ENCODE peak calls at places on chromosomes 1 and 21, in six cellular contexts. F, N, T, U, Z and H are unnamed samples.

GRCh38 chr1:157994081-157994581 is 686 bp downstream of the KIRREL1 start:
- DNase-seq in F (peak; percentile 30), N (peak; percentile 44), T (no peak), U (no peak), Z (peak; percentile 40), H (peak; percentile 71)

GRCh38 chr1:53575141-53575947 is 116.1 kb downstream of the DMRTB1 start:
- DNase-seq in F (no peak), N (no peak), T (no peak), U (no peak), Z (no peak), H (peak; percentile 3)

GRCh38 chr1:91603409-91603808 is 102.8 kb downstream of the CDC7 start:
- DNase-seq in F (no peak), N (no peak), T (no peak), U (no peak), Z (no peak), H (no peak)

GRCh38 chr1:203754455-203754864 is 10.5 kb upstream of the LAX1 start:
- DNase-seq in F (no peak), N (peak; percentile 8), T (no peak), U (no peak), Z (no peak), H (no peak)

GRCh38 chr1:201810466-201811216 is 18.3 kb upstream of the IPO9 start:
- DNase-seq in F (no peak), N (no peak), T (no peak), U (no peak), Z (no peak), H (no peak)

GRCh38 chr1:160830321-160831153 is 32.1 kb downstream of the CD244 start:
- DNase-seq in F (peak; percentile 67), N (peak; percentile 95), T (no peak), U (no peak), Z (peak; percentile 86), H (peak; percentile 85)

GRCh38 chr1:241114699-241115233 is 242.2 kb downstream of the RGS7 start:
- DNase-seq in F (no peak), N (no peak), T (no peak), U (no peak), Z (no peak), H (no peak)

GRCh38 chr1:84621553-84621952 is 47.3 kb upstream of the CTBS start:
- DNase-seq in F (no peak), N (no peak), T (no peak), U (no peak), Z (no peak), H (no peak)

GRCh38 chr1:193402032-193402431 is 215.6 kb upstream of the B3GALT2 start:
- DNase-seq in F (no peak), N (no peak), T (no peak), U (no peak), Z (no peak), H (no peak)

GRCh38 chr21:44810829-44811228 is 7.0 kb downstream of the SUMO3 start:
- DNase-seq in F (no peak), N (no peak), T (no peak), U (no peak), Z (no peak), H (no peak)
- H3K36me3 ChIP-seq in F (peaks cover 57% of the 10 kb centered on the region), N (peaks cover 10% of the 10 kb centered on the region), T (peaks cover 28% of the 10 kb centered on the region), U (peaks cover 34% of the 10 kb centered on the region), Z (peaks cover 20% of the 10 kb centered on the region), H (peaks cover 61% of the 10 kb centered on the region)

DNA sequence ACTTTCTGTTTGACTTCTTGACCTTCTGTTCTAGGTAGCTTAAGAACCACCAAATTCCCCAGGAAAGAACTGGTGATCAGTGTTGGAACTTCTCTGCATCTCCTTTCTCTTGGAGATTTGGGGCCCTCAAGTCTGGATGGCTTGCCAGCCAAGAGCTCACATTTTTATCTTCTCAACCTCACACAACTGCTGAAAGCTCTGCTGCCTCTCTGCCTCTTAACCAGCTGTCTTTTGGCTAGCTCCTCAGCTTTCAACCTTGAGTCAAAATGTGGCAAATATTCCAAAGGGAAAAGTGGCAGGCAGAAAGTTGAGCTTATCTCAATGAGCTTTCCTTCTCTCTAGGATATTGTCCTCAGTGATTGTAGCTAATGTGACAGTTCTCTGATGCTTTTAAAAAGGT is 89.2 kb upstream of the CCDC190 start:
- DNase-seq in F (no peak), N (no peak), T (no peak), U (no peak), Z (no peak), H (no peak)
- TF ChIP-seq CTCF in F (no peak), N (no peak), T (no peak), U (no peak), Z (no peak), H (no peak)

DNA sequence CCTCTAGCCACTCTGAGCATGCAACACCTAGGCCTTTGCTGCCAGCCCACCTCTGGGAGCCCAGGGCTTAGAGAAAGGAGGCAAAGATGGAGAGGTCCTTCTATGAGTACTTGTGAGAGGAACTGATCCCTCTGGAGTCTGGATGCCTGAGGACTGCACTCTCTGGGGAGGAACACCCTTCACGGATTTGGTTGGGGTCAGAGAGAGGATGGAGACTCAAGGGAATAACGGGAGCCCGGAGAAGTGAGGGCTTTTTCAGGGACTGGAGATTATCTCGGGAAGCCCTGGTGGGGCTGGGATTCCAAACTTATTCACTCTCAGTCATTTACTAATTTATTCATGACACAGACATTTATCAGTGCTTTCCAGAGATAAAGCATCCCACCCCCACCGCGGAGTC is 438 bp upstream of the C1orf232 start:
- DNase-seq in F (no peak), N (no peak), T (no peak), U (no peak), Z (no peak), H (no peak)
- H3K27ac ChIP-seq in F (peak overlapping the region; percentile 86), N (no peak overlapping the region), T (no peak overlapping the region), U (peak overlapping the region; percentile 86), Z (no peak overlapping the region), H (no peak overlapping the region)

GRCh38 chr1:154595621-154596020 is 12.4 kb downstream of the ADAR start:
- DNase-seq in F (no peak), N (no peak), T (no peak), U (no peak), Z (no peak), H (no peak)
- H3K36me3 ChIP-seq in F (peaks cover 81% of the 10 kb centered on the region), N (peaks cover 76% of the 10 kb centered on the region), T (peaks cover 15% of the 10 kb centered on the region), U (peaks cover 39% of the 10 kb centered on the region), Z (peaks cover 55% of the 10 kb centered on the region), H (peaks cover 97% of the 10 kb centered on the region)

GRCh38 chr1:31707711-31708110 is 3.9 kb upstream of the COL16A1 start:
- DNase-seq in F (no peak), N (peak; percentile 23), T (peak; percentile 47), U (no peak), Z (no peak), H (no peak)
- TF ChIP-seq CTCF in F (no peak), N (peak; percentile 40), T (peak; percentile 31), U (no peak), Z (peak; percentile 48), H (peak; percentile 5)

GRCh38 chr1:169202836-169203235 is 96.3 kb downstream of the ATP1B1 start:
- DNase-seq in F (no peak), N (no peak), T (no peak), U (no peak), Z (no peak), H (no peak)

GRCh38 chr1:169212088-169212487 is 105.6 kb downstream of the ATP1B1 start:
- DNase-seq in F (no peak), N (no peak), T (no peak), U (no peak), Z (no peak), H (no peak)

GRCh38 chr1:169204184-169204583 is 97.7 kb downstream of the ATP1B1 start:
- DNase-seq in F (no peak), N (no peak), T (no peak), U (no peak), Z (no peak), H (no peak)

DNA sequence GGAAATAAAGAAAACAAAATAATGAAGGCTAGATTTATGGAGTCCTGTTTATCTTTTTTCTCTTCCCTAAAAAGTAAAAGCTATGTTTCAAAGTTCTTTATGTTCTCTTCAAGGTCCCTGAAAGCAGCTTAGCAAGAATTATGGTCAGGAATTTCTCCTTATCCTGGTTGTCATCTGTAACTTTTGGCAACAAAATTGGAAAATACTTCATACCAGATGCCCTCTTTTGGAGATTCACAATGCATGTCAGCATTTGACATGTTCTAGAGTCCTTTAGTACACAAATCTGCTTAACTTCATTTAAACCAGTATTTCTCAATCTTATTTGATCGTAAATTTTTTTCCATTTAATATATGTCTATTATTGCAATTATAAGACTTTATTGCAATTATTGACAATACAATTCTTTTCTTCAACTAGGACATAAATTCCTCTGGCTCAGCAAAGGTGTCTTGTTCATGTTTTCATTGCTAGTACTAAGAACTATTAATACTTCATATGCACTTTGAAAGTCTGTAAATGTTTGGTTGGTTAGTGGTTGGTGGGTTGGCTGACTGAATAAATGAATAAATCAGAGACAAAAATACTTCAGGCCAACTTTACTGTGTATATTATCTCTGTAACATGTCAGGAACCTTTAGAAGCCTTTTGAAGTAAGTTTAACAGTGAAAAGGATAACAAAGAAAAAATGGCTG is 101.5 kb downstream of the ATP1B1 start:
- DNase-seq in F (no peak), N (no peak), T (no peak), U (no peak), Z (no peak), H (no peak)
- H3K27ac ChIP-seq in F (no peak overlapping the region), N (no peak overlapping the region), T (no peak overlapping the region), U (no peak overlapping the region), Z (no peak overlapping the region), H (no peak overlapping the region)

DNA sequence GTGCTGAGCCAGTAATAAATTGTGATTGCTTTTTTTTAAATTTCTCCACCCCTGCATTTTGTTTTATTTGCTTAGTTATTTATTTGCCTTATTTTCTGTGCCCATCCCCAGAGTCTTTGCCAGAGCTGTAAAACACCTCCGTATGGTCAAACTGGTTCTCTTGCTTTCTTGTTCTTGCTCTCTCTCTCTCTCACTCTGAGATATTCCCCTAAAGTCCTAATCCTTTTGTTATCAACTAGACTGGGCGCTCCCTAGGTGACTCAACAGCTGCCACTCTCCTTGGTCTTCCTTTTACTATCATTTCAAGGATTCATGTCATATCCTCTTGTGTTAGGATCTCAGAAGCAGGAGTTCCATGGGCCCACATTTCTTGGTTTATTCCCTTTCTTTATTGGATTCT is 160.0 kb downstream of the PRDM2 start:
- DNase-seq in F (no peak), N (no peak), T (no peak), U (no peak), Z (no peak), H (no peak)
- H3K36me3 ChIP-seq in F (no peaks in the 10 kb centered on the region), N (no peaks in the 10 kb centered on the region), T (no peaks in the 10 kb centered on the region), U (no peaks in the 10 kb centered on the region), Z (no peaks in the 10 kb centered on the region), H (no peaks in the 10 kb centered on the region)

DNA sequence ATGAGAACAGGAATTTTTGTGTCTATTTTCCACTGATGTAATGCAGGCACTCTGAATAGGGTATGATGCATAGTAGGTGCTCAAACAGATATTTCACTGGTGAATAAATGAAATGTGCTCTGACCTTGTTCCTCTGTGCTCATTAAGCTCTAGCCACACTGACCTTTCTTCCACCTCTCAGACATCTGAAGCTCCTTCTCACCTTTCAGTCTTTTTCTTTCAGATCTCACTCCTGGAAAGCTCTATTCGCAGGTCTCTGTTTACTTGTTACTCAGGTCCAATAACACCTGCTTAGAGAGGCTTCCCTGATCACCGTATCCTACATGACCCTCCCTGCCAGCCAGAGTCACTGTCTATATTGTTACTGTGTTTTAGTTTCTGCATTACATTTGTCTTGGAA is 59.2 kb upstream of the IVNS1ABP start:
- DNase-seq in F (no peak), N (no peak), T (no peak), U (no peak), Z (no peak), H (no peak)
- TF ChIP-seq CTCF in F (no peak), N (no peak), T (no peak), U (no peak), Z (no peak), H (no peak)